ENCODE peak calls at places on chromosomes 1 and 21, in four cellular contexts. One of them, this sample, is unnamed.

GRCh38 chr1:207007352-207008033 is 25.1 kb downstream of the C1orf116 start:
- DNase-seq in ascending aorta: no peak
- DNase-seq in colonic mucosa: no peak
- DNase-seq in GM13977: no peak
- DNase-seq in this sample: peak

GRCh38 chr1:226061793-226062557 is 541 bp upstream of the H3-3A start:
- DNase-seq in ascending aorta: peak
- DNase-seq in colonic mucosa: peak
- DNase-seq in GM13977: no peak
- DNase-seq in this sample: peak

GRCh38 chr1:30801826-30802198 is 44.2 kb upstream of the LAPTM5 start:
- DNase-seq in ascending aorta: no peak
- DNase-seq in colonic mucosa: peak
- DNase-seq in GM13977: peak
- DNase-seq in this sample: no peak

GRCh38 chr1:202112864-202113689 is 9.6 kb upstream of the GPR37L1 start:
- DNase-seq in ascending aorta: no peak
- DNase-seq in colonic mucosa: peak
- DNase-seq in GM13977: no peak
- DNase-seq in this sample: no peak

GRCh38 chr1:165395522-165396300 is 39.2 kb upstream of the LMX1A start:
- DNase-seq in ascending aorta: no peak
- DNase-seq in colonic mucosa: no peak
- DNase-seq in GM13977: no peak
- DNase-seq in this sample: no peak

GRCh38 chr1:31241321-31241720 is 1.6 kb upstream of the NKAIN1 start:
- DNase-seq in ascending aorta: no peak
- DNase-seq in colonic mucosa: no peak
- DNase-seq in GM13977: no peak
- DNase-seq in this sample: no peak

GRCh38 chr1:19650416-19651140 is 6.5 kb downstream of the NBL1 start:
- DNase-seq in ascending aorta: no peak
- DNase-seq in colonic mucosa: no peak
- DNase-seq in GM13977: no peak
- DNase-seq in this sample: no peak

GRCh38 chr1:200379431-200379755 is 30.4 kb downstream of the ZNF281 start:
- DNase-seq in ascending aorta: no peak
- DNase-seq in colonic mucosa: no peak
- DNase-seq in GM13977: no peak
- DNase-seq in this sample: peak

GRCh38 chr1:218377143-218377660 is 32.1 kb downstream of the TGFB2 start:
- DNase-seq in ascending aorta: no peak
- DNase-seq in colonic mucosa: no peak
- DNase-seq in GM13977: peak
- DNase-seq in this sample: peak

GRCh38 chr1:119743776-119744597 is 24.7 kb downstream of the HMGCS2 start:
- DNase-seq in ascending aorta: no peak
- DNase-seq in colonic mucosa: peak
- DNase-seq in GM13977: peak
- DNase-seq in this sample: no peak
- TF ChIP-seq CTCF in ascending aorta: peak
- TF ChIP-seq CTCF in colonic mucosa: peak
- TF ChIP-seq CTCF in GM13977: peak
- TF ChIP-seq CTCF in this sample: peak

DNA sequence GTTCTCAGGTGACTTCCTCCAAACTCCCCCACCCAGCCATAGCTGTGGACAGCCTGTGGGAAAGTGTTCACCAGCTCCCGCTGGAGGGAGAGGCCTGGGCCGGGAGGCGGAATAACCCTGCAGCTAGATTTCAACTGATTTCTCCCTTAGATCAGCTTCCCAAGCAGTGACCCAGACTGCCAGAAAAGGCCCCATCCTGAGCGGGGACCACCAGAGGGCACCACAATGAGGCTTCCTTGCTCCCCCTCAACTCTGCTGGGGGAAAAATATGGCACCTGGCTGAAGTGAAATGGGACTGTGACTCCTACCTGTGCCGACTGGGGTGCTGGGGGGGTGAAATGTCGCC is 50.8 kb downstream of the RHBG start:
- DNase-seq in ascending aorta: no peak
- DNase-seq in colonic mucosa: no peak
- DNase-seq in GM13977: peak
- DNase-seq in this sample: no peak
- TF ChIP-seq CTCF in ascending aorta: no peak
- TF ChIP-seq CTCF in colonic mucosa: no peak
- TF ChIP-seq CTCF in GM13977: peak
- TF ChIP-seq CTCF in this sample: peak

DNA sequence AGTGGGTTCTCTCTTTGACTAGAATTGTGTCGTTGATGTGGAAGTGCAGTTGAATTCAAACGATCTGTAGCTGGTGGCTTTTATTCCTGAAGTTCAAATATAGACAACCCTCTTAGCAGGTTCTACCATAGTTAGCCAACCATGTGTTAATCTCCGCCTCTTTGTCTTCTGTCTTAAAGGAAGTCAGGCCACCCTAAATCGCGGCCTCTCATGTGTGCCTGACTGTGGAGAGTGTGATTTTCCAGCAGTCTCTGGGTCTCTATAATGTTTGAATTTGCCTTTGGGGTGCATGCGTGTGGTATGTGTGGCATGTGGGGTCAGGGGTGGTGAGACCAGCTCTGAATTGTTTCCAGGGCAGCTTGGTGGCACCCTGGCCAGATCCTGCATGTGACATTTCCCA is 244.9 kb downstream of the DISC1 start:
- DNase-seq in ascending aorta: no peak
- DNase-seq in colonic mucosa: no peak
- DNase-seq in GM13977: no peak
- DNase-seq in this sample: no peak
- TF ChIP-seq CTCF in ascending aorta: no peak
- TF ChIP-seq CTCF in colonic mucosa: no peak
- TF ChIP-seq CTCF in GM13977: no peak
- TF ChIP-seq CTCF in this sample: no peak

GRCh38 chr1:160413716-160414115 is 13.4 kb downstream of the VANGL2 start:
- DNase-seq in ascending aorta: no peak
- DNase-seq in colonic mucosa: no peak
- DNase-seq in GM13977: no peak
- DNase-seq in this sample: no peak

GRCh38 chr1:160415696-160416298 is 15.4 kb downstream of the VANGL2 start:
- DNase-seq in ascending aorta: no peak
- DNase-seq in colonic mucosa: no peak
- DNase-seq in GM13977: no peak
- DNase-seq in this sample: no peak

GRCh38 chr1:160418483-160418882 is 18.1 kb downstream of the VANGL2 start:
- DNase-seq in ascending aorta: no peak
- DNase-seq in colonic mucosa: no peak
- DNase-seq in GM13977: peak
- DNase-seq in this sample: no peak

GRCh38 chr1:160414836-160415235 is 14.5 kb downstream of the VANGL2 start:
- DNase-seq in ascending aorta: no peak
- DNase-seq in colonic mucosa: no peak
- DNase-seq in GM13977: no peak
- DNase-seq in this sample: no peak

DNA sequence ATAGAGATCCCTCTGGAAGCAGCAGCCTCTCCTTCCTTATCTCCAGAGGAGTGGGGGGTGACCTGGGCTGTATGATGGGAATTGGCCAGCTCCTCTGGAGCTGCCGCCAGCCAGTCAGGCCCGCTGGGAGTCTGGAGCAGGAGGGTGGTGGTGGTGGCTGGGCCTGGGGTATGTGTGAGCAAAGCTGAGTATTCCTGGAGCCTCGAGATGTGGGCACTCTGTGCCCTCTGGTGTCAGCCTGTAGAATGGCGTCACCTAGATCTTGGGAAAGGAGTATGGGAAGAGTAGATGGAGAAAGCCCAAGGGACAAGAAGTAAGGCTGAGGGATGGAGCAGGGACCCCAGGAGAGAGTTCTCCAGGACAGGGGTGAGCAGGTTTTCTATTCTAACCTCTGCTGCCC is 16.0 kb downstream of the VANGL2 start:
- DNase-seq in ascending aorta: no peak
- DNase-seq in colonic mucosa: no peak
- DNase-seq in GM13977: no peak
- DNase-seq in this sample: no peak
- TF ChIP-seq CTCF in ascending aorta: no peak
- TF ChIP-seq CTCF in colonic mucosa: peak
- TF ChIP-seq CTCF in GM13977: peak
- TF ChIP-seq CTCF in this sample: peak

GRCh38 chr1:14925336-14926136 is 228.0 kb upstream of the TMEM51 start:
- DNase-seq in ascending aorta: no peak
- DNase-seq in colonic mucosa: no peak
- DNase-seq in GM13977: no peak
- DNase-seq in this sample: no peak
- TF ChIP-seq CTCF in ascending aorta: no peak
- TF ChIP-seq CTCF in colonic mucosa: no peak
- TF ChIP-seq CTCF in GM13977: no peak
- TF ChIP-seq CTCF in this sample: peak

DNA sequence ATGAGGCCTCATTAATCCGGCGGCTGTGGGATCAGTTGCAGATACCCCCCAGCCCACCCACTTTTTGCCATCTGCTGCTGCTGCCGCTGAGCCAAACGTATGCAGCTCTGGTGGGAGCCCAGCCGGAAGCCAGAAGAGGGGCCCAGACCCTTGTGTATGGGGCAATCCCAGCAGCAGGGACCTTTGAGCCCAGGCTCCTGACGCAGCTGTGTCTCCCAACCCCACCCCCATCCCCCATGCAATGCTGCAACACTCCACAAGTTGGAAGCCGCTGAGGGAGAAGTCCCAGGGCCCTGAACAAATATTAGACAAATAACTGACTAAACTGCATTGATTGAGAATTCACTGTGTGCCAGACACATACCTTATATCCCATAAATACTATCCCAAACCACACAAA is 106.0 kb downstream of the ELAVL4 start:
- DNase-seq in ascending aorta: no peak
- DNase-seq in colonic mucosa: no peak
- DNase-seq in GM13977: no peak
- DNase-seq in this sample: no peak
- TF ChIP-seq CTCF in ascending aorta: no peak
- TF ChIP-seq CTCF in colonic mucosa: no peak
- TF ChIP-seq CTCF in GM13977: no peak
- TF ChIP-seq CTCF in this sample: no peak

GRCh38 chr1:178798232-178798861 is 72.5 kb downstream of the ANGPTL1 start:
- DNase-seq in ascending aorta: no peak
- DNase-seq in colonic mucosa: no peak
- DNase-seq in GM13977: no peak
- DNase-seq in this sample: no peak
- TF ChIP-seq CTCF in ascending aorta: no peak
- TF ChIP-seq CTCF in colonic mucosa: no peak
- TF ChIP-seq CTCF in GM13977: no peak
- TF ChIP-seq CTCF in this sample: no peak

DNA sequence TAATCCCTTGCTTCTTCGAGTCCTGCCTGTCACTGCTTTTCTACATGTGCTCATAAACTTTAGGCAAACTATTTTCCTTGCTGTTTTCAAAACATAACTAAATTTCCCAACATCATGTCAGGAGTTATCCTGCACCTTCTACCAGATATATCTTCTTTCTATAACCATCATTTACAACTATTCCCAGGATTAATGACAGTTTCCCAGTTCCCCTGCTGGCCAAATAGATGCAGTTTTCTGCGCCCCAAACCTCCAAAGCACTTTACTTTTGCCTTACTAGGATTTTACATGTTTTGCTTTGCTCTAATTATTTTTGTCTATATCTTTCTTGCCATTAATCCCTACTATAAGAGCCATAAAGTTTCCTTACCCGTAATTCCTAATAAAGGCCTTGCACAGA is 122.5 kb downstream of the GLUL start:
- DNase-seq in ascending aorta: no peak
- DNase-seq in colonic mucosa: no peak
- DNase-seq in GM13977: no peak
- DNase-seq in this sample: no peak
- TF ChIP-seq CTCF in ascending aorta: no peak
- TF ChIP-seq CTCF in colonic mucosa: no peak
- TF ChIP-seq CTCF in GM13977: no peak
- TF ChIP-seq CTCF in this sample: no peak

DNA sequence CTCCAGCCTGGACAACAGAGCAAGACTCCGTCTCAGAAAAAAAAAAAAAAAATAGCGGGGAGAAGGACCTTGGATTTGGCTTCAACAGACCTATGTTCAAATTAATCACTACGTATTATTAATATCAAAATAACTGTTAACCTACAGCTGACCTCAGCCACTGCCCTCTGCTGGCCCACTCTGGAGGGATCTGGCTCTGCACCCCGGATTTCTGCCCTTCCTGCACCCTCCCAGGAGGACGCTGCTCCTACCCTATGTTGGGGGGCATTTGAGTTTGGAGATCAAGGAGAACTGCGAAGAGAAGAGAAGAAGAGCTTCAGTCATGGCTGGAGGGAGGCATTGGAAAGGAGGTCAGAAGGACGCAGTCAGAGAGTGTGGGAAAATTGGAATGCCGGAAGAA is 96.7 kb downstream of the PSMG1 start:
- DNase-seq in ascending aorta: no peak
- DNase-seq in colonic mucosa: no peak
- DNase-seq in GM13977: no peak
- DNase-seq in this sample: no peak
- TF ChIP-seq CTCF in ascending aorta: peak
- TF ChIP-seq CTCF in colonic mucosa: no peak
- TF ChIP-seq CTCF in GM13977: peak
- TF ChIP-seq CTCF in this sample: peak